ENCODE peak calls at places on chromosomes 13 and 19, in nine cellular contexts. L, O, B, J, K, Z, G, V and T are unnamed samples.

GRCh38 chr13:51958217-51958547 is 53.1 kb downstream of the ATP7B start:
- DNase-seq in L (no peak), O (no peak), B (peak; percentile 82), J (no peak), K (no peak), Z (no peak), G (no peak), V (no peak), T (no peak)

GRCh38 chr13:112450567-112451240 is 74.5 kb downstream of the SPACA7 start:
- DNase-seq in L (no peak), O (no peak), B (no peak), J (no peak), K (no peak), Z (no peak), G (no peak), V (no peak), T (no peak)

GRCh38 chr13:112725346-112726017 is 35.6 kb downstream of the ATP11A start:
- DNase-seq in L (no peak), O (no peak), B (no peak), J (no peak), K (no peak), Z (peak; percentile 21), G (no peak), V (no peak), T (no peak)

GRCh38 chr19:41327499-41328156 is 17.7 kb downstream of the CCDC97 start:
- DNase-seq in L (no peak), O (no peak), B (peak; percentile 84), J (peak; percentile 92), K (peak; percentile 44), Z (peak; percentile 79), G (no peak), V (peak; percentile 82), T (peak; percentile 87)

GRCh38 chr13:46550822-46551221 is 2.1 kb upstream of the LRCH1 start:
- DNase-seq in L (no peak), O (no peak), B (no peak), J (no peak), K (no peak), Z (no peak), G (no peak), V (no peak), T (no peak)

GRCh38 chr19:33410915-33411401 is 37.4 kb downstream of the CEBPG start:
- DNase-seq in L (no peak), O (no peak), B (no peak), J (no peak), K (no peak), Z (no peak), G (no peak), V (peak; percentile 10), T (no peak)

GRCh38 chr19:54458648-54459281 is 4.8 kb downstream of the LENG9 start:
- DNase-seq in L (no peak), O (no peak), B (no peak), J (no peak), K (no peak), Z (no peak), G (no peak), V (no peak), T (no peak)

GRCh38 chr13:97386832-97387486 is 47.0 kb upstream of the RAP2A start:
- DNase-seq in L (no peak), O (no peak), B (no peak), J (no peak), K (no peak), Z (peak; percentile 16), G (no peak), V (peak; percentile 32), T (no peak)

GRCh38 chr19:15253513-15253912 is 21.3 kb upstream of the EPHX3 start:
- DNase-seq in L (no peak), O (no peak), B (no peak), J (no peak), K (no peak), Z (no peak), G (no peak), V (peak; percentile 59), T (no peak)

GRCh38 chr13:76455960-76456359 is 430.2 kb downstream of the KCTD12 start:
- DNase-seq in L (peak; percentile 39), O (no peak), B (no peak), J (no peak), K (no peak), Z (no peak), G (peak; percentile 1), V (no peak), T (no peak)

GRCh38 chr13:46894534-46894906 is 2.3 kb downstream of the HTR2A start:
- DNase-seq in L (no peak), O (no peak), B (no peak), J (no peak), K (no peak), Z (no peak), G (no peak), V (no peak), T (no peak)

GRCh38 chr19:2338055-2338615 is 9.7 kb downstream of the SPPL2B start:
- DNase-seq in L (no peak), O (no peak), B (no peak), J (no peak), K (no peak), Z (no peak), G (no peak), V (no peak), T (no peak)

GRCh38 chr13:40315416-40316064 is 350.9 kb downstream of the FOXO1 start:
- DNase-seq in L (no peak), O (no peak), B (no peak), J (no peak), K (no peak), Z (peak; percentile 61), G (no peak), V (peak; percentile 33), T (peak; percentile 49)

GRCh38 chr19:35843676-35844481 is 8.4 kb downstream of the NPHS1 start:
- DNase-seq in L (no peak), O (peak; percentile 62), B (no peak), J (no peak), K (peak; percentile 79), Z (no peak), G (peak; percentile 27), V (peak; percentile 41), T (no peak)

GRCh38 chr13:110480161-110480560 is 81.4 kb downstream of the RAB20 start:
- DNase-seq in L (no peak), O (no peak), B (no peak), J (no peak), K (no peak), Z (no peak), G (no peak), V (no peak), T (no peak)

GRCh38 chr19:3467437-3468198 is 12.7 kb downstream of the SMIM24 start:
- DNase-seq in L (no peak), O (no peak), B (no peak), J (no peak), K (no peak), Z (no peak), G (no peak), V (no peak), T (no peak)

GRCh38 chr13:42354246-42355117 is 82.5 kb downstream of the AKAP11 start:
- DNase-seq in L (peak; percentile 58), O (no peak), B (no peak), J (no peak), K (no peak), Z (peak; percentile 54), G (peak; percentile 39), V (no peak), T (no peak)

GRCh38 chr13:112764028-112764427 is 74.2 kb downstream of the ATP11A start:
- DNase-seq in L (no peak), O (no peak), B (peak; percentile 25), J (no peak), K (no peak), Z (no peak), G (no peak), V (no peak), T (no peak)

GRCh38 chr13:91347996-91348905 is 764 bp downstream of the MIR17HG start:
- DNase-seq in L (no peak), O (peak; percentile 50), B (peak; percentile 72), J (peak; percentile 57), K (no peak), Z (peak; percentile 62), G (peak; percentile 27), V (peak; percentile 57), T (peak; percentile 53)

GRCh38 chr13:99459101-99459500 is 42.2 kb upstream of the TM9SF2 start:
- DNase-seq in L (no peak), O (no peak), B (no peak), J (no peak), K (no peak), Z (no peak), G (no peak), V (no peak), T (no peak)

GRCh38 chr13:100392709-100393630 is 195.6 kb downstream of the GGACT start:
- DNase-seq in L (peak; percentile 99), O (peak; percentile 49), B (no peak), J (peak; percentile 1), K (no peak), Z (peak; percentile 54), G (peak; percentile 99), V (peak; percentile 83), T (peak; percentile 68)

GRCh38 chr19:55479045-55479444 is 2.6 kb downstream of the ZNF628 start:
- DNase-seq in L (no peak), O (no peak), B (no peak), J (no peak), K (no peak), Z (no peak), G (no peak), V (no peak), T (no peak)

GRCh38 chr13:26785845-26786630 is 25.5 kb upstream of the GPR12 start:
- DNase-seq in L (no peak), O (no peak), B (no peak), J (peak; percentile 58), K (no peak), Z (peak; percentile 61), G (peak; percentile 42), V (peak; percentile 41), T (peak; percentile 51)

GRCh38 chr19:19599190-19599535 is 19.3 kb downstream of the PBX4 start:
- DNase-seq in L (no peak), O (no peak), B (no peak), J (no peak), K (no peak), Z (peak; percentile 35), G (no peak), V (no peak), T (no peak)

GRCh38 chr13:22214184-22214583 is 543.3 kb downstream of the FGF9 start:
- DNase-seq in L (no peak), O (no peak), B (no peak), J (no peak), K (no peak), Z (no peak), G (no peak), V (no peak), T (no peak)

GRCh38 chr13:31069808-31070544 is 91.7 kb downstream of the HSPH1 start:
- DNase-seq in L (no peak), O (no peak), B (no peak), J (no peak), K (no peak), Z (no peak), G (no peak), V (no peak), T (no peak)

GRCh38 chr19:28289294-28290063 is 923.5 kb downstream of the UQCRFS1 start:
- DNase-seq in L (no peak), O (no peak), B (no peak), J (no peak), K (peak; percentile 18), Z (no peak), G (no peak), V (no peak), T (peak; percentile 64)

GRCh38 chr13:104586010-104586746 is 1520.0 kb upstream of the SLC10A2 start:
- DNase-seq in L (peak; percentile 49), O (peak; percentile 35), B (no peak), J (no peak), K (no peak), Z (no peak), G (peak; percentile 25), V (no peak), T (no peak)

GRCh38 chr19:40685016-40685526 is 5.4 kb downstream of the NUMBL start:
- DNase-seq in L (no peak), O (no peak), B (no peak), J (no peak), K (no peak), Z (no peak), G (no peak), V (no peak), T (no peak)

GRCh38 chr19:6378498-6378897 is 2.8 kb upstream of the PSPN start:
- DNase-seq in L (no peak), O (no peak), B (no peak), J (no peak), K (no peak), Z (no peak), G (no peak), V (no peak), T (no peak)

GRCh38 chr19:23312515-23312914 is 62.3 kb upstream of the ZNF724 start:
- DNase-seq in L (no peak), O (no peak), B (no peak), J (no peak), K (no peak), Z (no peak), G (peak; percentile 15), V (no peak), T (no peak)